ENCODE peak calls at places on chromosome 2, in seven cellular contexts. One of them, this sample, is unnamed. For H3K4me1, the result is how much of the 10 kb centered on the place peaks cover.

GRCh38 chr2:42933824-42934254 is 141.5 kb upstream of the HAAO start:
- DNase-seq in adipocyte: no peak
- DNase-seq in gastrocnemius medialis: no peak
- DNase-seq in mammary epithelial cell: peak
- DNase-seq in neuronal stem cell: no peak
- DNase-seq in CD4-positive, CD25-positive, alpha-beta regulatory T cell: no peak
- DNase-seq in breast epithelium: no peak
- DNase-seq in this sample: no peak

GRCh38 chr2:177114712-177115111 is 97.9 kb upstream of the HNRNPA3 start:
- DNase-seq in CD4-positive, CD25-positive, alpha-beta regulatory T cell: no peak
- DNase-seq in breast epithelium: no peak
- DNase-seq in gastrocnemius medialis: no peak
- DNase-seq in mammary epithelial cell: no peak
- DNase-seq in neuronal stem cell: no peak
- DNase-seq in adipocyte: no peak
- DNase-seq in this sample: no peak

GRCh38 chr2:128776461-128776971 is 457.8 kb upstream of the HS6ST1 start:
- DNase-seq in mammary epithelial cell: no peak
- DNase-seq in adipocyte: no peak
- DNase-seq in neuronal stem cell: no peak
- DNase-seq in CD4-positive, CD25-positive, alpha-beta regulatory T cell: no peak
- DNase-seq in gastrocnemius medialis: no peak
- DNase-seq in breast epithelium: peak
- DNase-seq in this sample: peak

GRCh38 chr2:40282428-40282827 is 169.5 kb downstream of the SLC8A1 start:
- DNase-seq in mammary epithelial cell: no peak
- DNase-seq in gastrocnemius medialis: no peak
- DNase-seq in breast epithelium: no peak
- DNase-seq in neuronal stem cell: no peak
- DNase-seq in CD4-positive, CD25-positive, alpha-beta regulatory T cell: no peak
- DNase-seq in adipocyte: no peak
- DNase-seq in this sample: no peak

GRCh38 chr2:62234755-62235655 is 39.1 kb downstream of the B3GNT2 start:
- DNase-seq in neuronal stem cell: no peak
- DNase-seq in breast epithelium: no peak
- DNase-seq in adipocyte: no peak
- DNase-seq in CD4-positive, CD25-positive, alpha-beta regulatory T cell: no peak
- DNase-seq in gastrocnemius medialis: no peak
- DNase-seq in mammary epithelial cell: no peak
- DNase-seq in this sample: no peak

GRCh38 chr2:140203347-140203746 is 1423.2 kb upstream of the NXPH2 start:
- DNase-seq in gastrocnemius medialis: no peak
- DNase-seq in mammary epithelial cell: no peak
- DNase-seq in neuronal stem cell: no peak
- DNase-seq in CD4-positive, CD25-positive, alpha-beta regulatory T cell: no peak
- DNase-seq in adipocyte: no peak
- DNase-seq in breast epithelium: no peak
- DNase-seq in this sample: no peak

GRCh38 chr2:23697676-23698075 is 229.2 kb downstream of the ATAD2B start:
- DNase-seq in CD4-positive, CD25-positive, alpha-beta regulatory T cell: no peak
- DNase-seq in gastrocnemius medialis: no peak
- DNase-seq in adipocyte: peak
- DNase-seq in breast epithelium: no peak
- DNase-seq in neuronal stem cell: no peak
- DNase-seq in mammary epithelial cell: no peak
- DNase-seq in this sample: no peak

GRCh38 chr2:221156335-221156734 is 415.8 kb downstream of the EPHA4 start:
- DNase-seq in CD4-positive, CD25-positive, alpha-beta regulatory T cell: no peak
- DNase-seq in adipocyte: no peak
- DNase-seq in neuronal stem cell: no peak
- DNase-seq in gastrocnemius medialis: no peak
- DNase-seq in mammary epithelial cell: no peak
- DNase-seq in breast epithelium: no peak
- DNase-seq in this sample: no peak

GRCh38 chr2:68236080-68236734 is 16.1 kb downstream of the PPP3R1 start:
- DNase-seq in gastrocnemius medialis: no peak
- DNase-seq in adipocyte: no peak
- DNase-seq in CD4-positive, CD25-positive, alpha-beta regulatory T cell: no peak
- DNase-seq in neuronal stem cell: no peak
- DNase-seq in mammary epithelial cell: no peak
- DNase-seq in breast epithelium: no peak
- DNase-seq in this sample: no peak

GRCh38 chr2:240898731-240899467 is 2.9 kb upstream of the MAB21L4 start:
- DNase-seq in gastrocnemius medialis: peak
- DNase-seq in neuronal stem cell: no peak
- DNase-seq in CD4-positive, CD25-positive, alpha-beta regulatory T cell: no peak
- DNase-seq in adipocyte: no peak
- DNase-seq in breast epithelium: no peak
- DNase-seq in mammary epithelial cell: no peak
- DNase-seq in this sample: no peak

GRCh38 chr2:219688560-219689445 is 61.4 kb downstream of the SLC4A3 start:
- DNase-seq in mammary epithelial cell: peak
- DNase-seq in gastrocnemius medialis: no peak
- DNase-seq in adipocyte: peak
- DNase-seq in neuronal stem cell: no peak
- DNase-seq in breast epithelium: no peak
- DNase-seq in CD4-positive, CD25-positive, alpha-beta regulatory T cell: no peak
- DNase-seq in this sample: no peak

GRCh38 chr2:10423400-10423774 is 24.7 kb downstream of the ODC1 start:
- DNase-seq in mammary epithelial cell: no peak
- DNase-seq in gastrocnemius medialis: no peak
- DNase-seq in neuronal stem cell: no peak
- DNase-seq in adipocyte: no peak
- DNase-seq in breast epithelium: no peak
- DNase-seq in CD4-positive, CD25-positive, alpha-beta regulatory T cell: no peak
- DNase-seq in this sample: no peak

GRCh38 chr2:226611944-226612318 is 187.7 kb downstream of the IRS1 start:
- DNase-seq in mammary epithelial cell: peak
- DNase-seq in gastrocnemius medialis: no peak
- DNase-seq in adipocyte: peak
- DNase-seq in breast epithelium: no peak
- DNase-seq in CD4-positive, CD25-positive, alpha-beta regulatory T cell: no peak
- DNase-seq in neuronal stem cell: no peak
- DNase-seq in this sample: no peak

GRCh38 chr2:235270951-235271350 is 222.9 kb upstream of the AGAP1 start:
- DNase-seq in adipocyte: peak
- DNase-seq in breast epithelium: no peak
- DNase-seq in neuronal stem cell: no peak
- DNase-seq in gastrocnemius medialis: no peak
- DNase-seq in mammary epithelial cell: peak
- DNase-seq in CD4-positive, CD25-positive, alpha-beta regulatory T cell: peak
- DNase-seq in this sample: no peak

GRCh38 chr2:88600038-88600465 is 27.2 kb downstream of the EIF2AK3 start:
- DNase-seq in neuronal stem cell: peak
- DNase-seq in breast epithelium: no peak
- DNase-seq in adipocyte: peak
- DNase-seq in mammary epithelial cell: peak
- DNase-seq in gastrocnemius medialis: peak
- DNase-seq in CD4-positive, CD25-positive, alpha-beta regulatory T cell: peak
- DNase-seq in this sample: no peak

DNA sequence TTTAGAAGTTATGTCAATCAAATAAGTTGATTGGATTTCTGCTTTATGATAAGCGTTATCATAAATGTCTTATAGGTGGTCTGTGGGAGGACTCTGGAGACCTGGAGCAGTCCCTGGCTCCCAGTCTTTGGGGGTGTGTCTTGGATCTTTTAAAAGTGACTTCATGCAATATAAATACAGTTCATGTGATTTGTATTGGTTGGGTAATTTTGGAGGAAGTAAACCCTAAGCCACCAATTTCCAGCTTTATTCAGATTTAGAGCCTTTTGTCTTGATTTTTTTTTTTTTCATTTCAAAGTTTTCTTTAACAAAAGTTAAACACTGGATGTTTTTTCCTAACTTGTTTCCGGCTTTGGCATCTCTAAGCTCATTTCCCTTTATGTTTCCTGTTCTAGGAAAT is 68.8 kb downstream of the MAP4K4 start:
- DNase-seq in breast epithelium: no peak
- DNase-seq in adipocyte: no peak
- DNase-seq in neuronal stem cell: no peak
- DNase-seq in CD4-positive, CD25-positive, alpha-beta regulatory T cell: no peak
- DNase-seq in mammary epithelial cell: no peak
- DNase-seq in gastrocnemius medialis: no peak
- DNase-seq in this sample: no peak
- H3K4me1 ChIP-seq in breast epithelium: under half
- H3K4me1 ChIP-seq in adipocyte: half or more
- H3K4me1 ChIP-seq in neuronal stem cell: under half
- H3K4me1 ChIP-seq in CD4-positive, CD25-positive, alpha-beta regulatory T cell: half or more
- H3K4me1 ChIP-seq in mammary epithelial cell: half or more
- H3K4me1 ChIP-seq in gastrocnemius medialis: half or more
- H3K4me1 ChIP-seq in this sample: half or more

GRCh38 chr2:129934044-129934822 is 45.2 kb upstream of the RAB6C start:
- DNase-seq in gastrocnemius medialis: no peak
- DNase-seq in mammary epithelial cell: no peak
- DNase-seq in adipocyte: peak
- DNase-seq in CD4-positive, CD25-positive, alpha-beta regulatory T cell: no peak
- DNase-seq in breast epithelium: no peak
- DNase-seq in neuronal stem cell: no peak
- DNase-seq in this sample: no peak
- H3K4me3 ChIP-seq in gastrocnemius medialis: peak
- H3K4me3 ChIP-seq in mammary epithelial cell: peak
- H3K4me3 ChIP-seq in adipocyte: peak
- H3K4me3 ChIP-seq in CD4-positive, CD25-positive, alpha-beta regulatory T cell: no peak
- H3K4me3 ChIP-seq in breast epithelium: peak
- H3K4me3 ChIP-seq in neuronal stem cell: no peak
- H3K4me3 ChIP-seq in this sample: no peak

DNA sequence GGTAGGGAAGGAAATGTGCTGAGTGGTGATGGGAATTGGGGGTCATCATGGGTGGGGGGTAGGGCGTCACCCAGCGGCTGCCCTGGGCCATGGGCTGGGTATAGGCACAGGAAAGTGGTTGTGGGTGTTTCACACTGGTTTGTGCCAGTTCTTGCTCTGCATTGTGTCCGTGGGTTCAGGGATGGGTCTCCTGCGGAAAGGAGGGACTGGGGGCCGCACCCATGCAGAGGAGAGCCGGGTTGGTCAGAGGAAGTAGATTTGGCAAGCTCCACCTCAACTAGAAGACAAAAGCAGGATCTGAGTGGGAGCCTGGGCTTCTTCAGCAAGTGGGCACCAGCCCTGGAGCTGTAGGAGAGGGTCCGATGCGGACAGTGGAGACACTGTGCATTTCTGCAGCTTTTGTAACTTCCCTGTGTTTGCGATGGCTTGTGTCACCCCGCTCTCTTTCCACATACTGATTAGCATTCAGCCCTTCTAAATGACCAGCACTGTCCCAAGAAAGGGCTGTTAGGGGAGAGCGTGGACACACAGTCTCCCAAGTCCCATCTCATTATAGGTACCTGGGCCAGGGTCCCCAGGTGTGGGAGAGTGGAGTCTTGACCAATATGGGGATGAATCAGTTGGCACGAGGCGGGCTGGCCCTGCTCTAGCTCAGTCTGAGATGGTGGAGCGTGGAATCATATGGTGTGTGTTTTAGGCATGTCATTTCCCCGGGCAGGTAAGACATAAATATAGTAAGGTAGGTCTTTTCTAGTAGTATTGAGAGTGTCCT is 67.2 kb downstream of the LRRFIP1 start:
- DNase-seq in gastrocnemius medialis: no peak
- DNase-seq in neuronal stem cell: no peak
- DNase-seq in mammary epithelial cell: no peak
- DNase-seq in CD4-positive, CD25-positive, alpha-beta regulatory T cell: peak
- DNase-seq in breast epithelium: no peak
- DNase-seq in adipocyte: no peak
- DNase-seq in this sample: no peak
- H3K4me1 ChIP-seq in gastrocnemius medialis: half or more
- H3K4me1 ChIP-seq in neuronal stem cell: under half
- H3K4me1 ChIP-seq in mammary epithelial cell: half or more
- H3K4me1 ChIP-seq in CD4-positive, CD25-positive, alpha-beta regulatory T cell: half or more
- H3K4me1 ChIP-seq in breast epithelium: under half
- H3K4me1 ChIP-seq in adipocyte: under half
- H3K4me1 ChIP-seq in this sample: half or more

GRCh38 chr2:218290316-218291261 is 1.7 kb downstream of the TMBIM1 start:
- DNase-seq in gastrocnemius medialis: no peak
- DNase-seq in mammary epithelial cell: peak
- DNase-seq in breast epithelium: no peak
- DNase-seq in adipocyte: no peak
- DNase-seq in neuronal stem cell: no peak
- DNase-seq in CD4-positive, CD25-positive, alpha-beta regulatory T cell: peak
- DNase-seq in this sample: no peak

GRCh38 chr2:218291318-218291933 is 877 bp downstream of the TMBIM1 start:
- DNase-seq in breast epithelium: no peak
- DNase-seq in neuronal stem cell: no peak
- DNase-seq in gastrocnemius medialis: no peak
- DNase-seq in mammary epithelial cell: no peak
- DNase-seq in adipocyte: no peak
- DNase-seq in CD4-positive, CD25-positive, alpha-beta regulatory T cell: peak
- DNase-seq in this sample: peak

GRCh38 chr2:218291934-218292699 is at the start of gene TMBIM1:
- DNase-seq in neuronal stem cell: peak
- DNase-seq in adipocyte: peak
- DNase-seq in gastrocnemius medialis: peak
- DNase-seq in breast epithelium: peak
- DNase-seq in CD4-positive, CD25-positive, alpha-beta regulatory T cell: peak
- DNase-seq in mammary epithelial cell: peak
- DNase-seq in this sample: peak

GRCh38 chr2:218292700-218293014 is 354 bp upstream of the TMBIM1 start:
- DNase-seq in CD4-positive, CD25-positive, alpha-beta regulatory T cell: no peak
- DNase-seq in gastrocnemius medialis: no peak
- DNase-seq in neuronal stem cell: no peak
- DNase-seq in mammary epithelial cell: no peak
- DNase-seq in adipocyte: no peak
- DNase-seq in breast epithelium: no peak
- DNase-seq in this sample: no peak

DNA sequence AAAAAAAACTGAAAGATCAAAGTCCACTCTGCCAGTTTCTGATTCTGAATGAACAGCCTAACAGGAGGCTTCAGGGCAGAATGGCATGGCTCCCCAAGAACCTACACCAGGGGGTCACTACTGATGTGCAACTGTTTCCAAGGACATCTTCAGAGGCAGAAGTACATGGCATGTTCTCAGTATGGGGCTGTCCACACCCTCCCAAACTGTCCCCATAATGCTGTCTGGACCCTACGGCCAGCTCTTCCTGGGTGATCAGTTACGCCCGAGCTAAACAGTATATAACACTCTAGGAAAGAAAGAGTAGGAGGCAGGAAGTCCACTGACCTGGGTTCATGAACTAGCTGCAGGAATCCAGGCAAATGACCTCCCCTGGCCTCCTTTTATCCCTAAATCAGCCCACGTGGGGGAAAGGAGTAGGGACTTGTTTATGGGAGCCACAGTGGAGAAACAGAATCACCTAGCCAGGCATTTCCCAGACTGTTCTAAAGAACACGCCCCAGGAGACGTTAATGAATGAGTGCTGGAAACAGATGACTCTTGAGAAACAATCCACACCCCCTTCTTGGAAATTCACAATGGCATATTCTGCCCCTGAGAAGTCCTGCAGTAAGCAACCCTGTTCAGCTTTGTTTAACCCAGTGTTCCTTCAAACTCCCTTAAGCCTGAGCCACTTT is 2.5 kb downstream of the TMBIM1 start:
- DNase-seq in gastrocnemius medialis: peak
- DNase-seq in adipocyte: peak
- DNase-seq in CD4-positive, CD25-positive, alpha-beta regulatory T cell: no peak
- DNase-seq in breast epithelium: no peak
- DNase-seq in mammary epithelial cell: peak
- DNase-seq in neuronal stem cell: no peak
- DNase-seq in this sample: peak
- H3K4me3 ChIP-seq in gastrocnemius medialis: peak
- H3K4me3 ChIP-seq in adipocyte: peak
- H3K4me3 ChIP-seq in CD4-positive, CD25-positive, alpha-beta regulatory T cell: peak
- H3K4me3 ChIP-seq in breast epithelium: peak
- H3K4me3 ChIP-seq in mammary epithelial cell: peak
- H3K4me3 ChIP-seq in neuronal stem cell: no peak
- H3K4me3 ChIP-seq in this sample: peak